ENCODE peak calls at places on chromosomes 1 and 21, in eight cellular contexts. One of them, this sample, is unnamed.

GRCh38 chr1:104765115-104765514 is 1015.4 kb downstream of the AMY1C start:
- DNase-seq in DND-41: no peak
- DNase-seq in type B pancreatic cell: no peak
- DNase-seq in esophagus squamous epithelium: no peak
- DNase-seq in tibial nerve: no peak
- DNase-seq in fibroblast of mammary gland: no peak
- DNase-seq in CD4-positive, alpha-beta T cell: no peak
- DNase-seq in body of pancreas: no peak
- DNase-seq in this sample: no peak

GRCh38 chr1:8025061-8025670 is 943 bp downstream of the ERRFI1 start:
- DNase-seq in DND-41: no peak
- DNase-seq in type B pancreatic cell: no peak
- DNase-seq in esophagus squamous epithelium: no peak
- DNase-seq in tibial nerve: no peak
- DNase-seq in fibroblast of mammary gland: peak; percentile 15
- DNase-seq in CD4-positive, alpha-beta T cell: no peak
- DNase-seq in body of pancreas: no peak
- DNase-seq in this sample: no peak

GRCh38 chr1:240528566-240528965 is 83.4 kb downstream of the GREM2 start:
- DNase-seq in DND-41: no peak
- DNase-seq in type B pancreatic cell: no peak
- DNase-seq in esophagus squamous epithelium: no peak
- DNase-seq in tibial nerve: no peak
- DNase-seq in fibroblast of mammary gland: no peak
- DNase-seq in CD4-positive, alpha-beta T cell: no peak
- DNase-seq in body of pancreas: no peak
- DNase-seq in this sample: no peak

GRCh38 chr1:17665950-17666720 is 89.0 kb upstream of the ACTL8 start:
- DNase-seq in DND-41: no peak
- DNase-seq in type B pancreatic cell: no peak
- DNase-seq in esophagus squamous epithelium: no peak
- DNase-seq in tibial nerve: no peak
- DNase-seq in fibroblast of mammary gland: peak; percentile 44
- DNase-seq in CD4-positive, alpha-beta T cell: no peak
- DNase-seq in body of pancreas: no peak
- DNase-seq in this sample: no peak

GRCh38 chr1:28190996-28191645 is 14.6 kb upstream of the PTAFR start:
- DNase-seq in DND-41: no peak
- DNase-seq in type B pancreatic cell: no peak
- DNase-seq in esophagus squamous epithelium: no peak
- DNase-seq in tibial nerve: no peak
- DNase-seq in fibroblast of mammary gland: no peak
- DNase-seq in CD4-positive, alpha-beta T cell: no peak
- DNase-seq in body of pancreas: no peak
- DNase-seq in this sample: no peak

GRCh38 chr1:217522280-217522679 is 108.6 kb downstream of the GPATCH2 start:
- DNase-seq in DND-41: no peak
- DNase-seq in type B pancreatic cell: no peak
- DNase-seq in esophagus squamous epithelium: no peak
- DNase-seq in tibial nerve: no peak
- DNase-seq in fibroblast of mammary gland: no peak
- DNase-seq in CD4-positive, alpha-beta T cell: no peak
- DNase-seq in body of pancreas: no peak
- DNase-seq in this sample: no peak

GRCh38 chr1:224502459-224503160 is 68.0 kb upstream of the WDR26 start:
- DNase-seq in DND-41: peak; percentile 59
- DNase-seq in type B pancreatic cell: no peak
- DNase-seq in esophagus squamous epithelium: no peak
- DNase-seq in tibial nerve: no peak
- DNase-seq in fibroblast of mammary gland: no peak
- DNase-seq in CD4-positive, alpha-beta T cell: no peak
- DNase-seq in body of pancreas: peak; percentile 60
- DNase-seq in this sample: no peak

GRCh38 chr1:12339861-12340557 is 110.2 kb downstream of the VPS13D start:
- DNase-seq in DND-41: no peak
- DNase-seq in type B pancreatic cell: no peak
- DNase-seq in esophagus squamous epithelium: no peak
- DNase-seq in tibial nerve: no peak
- DNase-seq in fibroblast of mammary gland: no peak
- DNase-seq in CD4-positive, alpha-beta T cell: no peak
- DNase-seq in body of pancreas: no peak
- DNase-seq in this sample: no peak

GRCh38 chr1:244231572-244232315 is 180.7 kb downstream of the ZBTB18 start:
- DNase-seq in DND-41: peak; percentile 75
- DNase-seq in type B pancreatic cell: no peak
- DNase-seq in esophagus squamous epithelium: no peak
- DNase-seq in tibial nerve: no peak
- DNase-seq in fibroblast of mammary gland: peak; percentile 21
- DNase-seq in CD4-positive, alpha-beta T cell: no peak
- DNase-seq in body of pancreas: peak; percentile 78
- DNase-seq in this sample: no peak

GRCh38 chr1:185108324-185108723 is 48.4 kb downstream of the TRMT1L start:
- DNase-seq in DND-41: no peak
- DNase-seq in type B pancreatic cell: no peak
- DNase-seq in esophagus squamous epithelium: no peak
- DNase-seq in tibial nerve: no peak
- DNase-seq in fibroblast of mammary gland: peak; percentile 25
- DNase-seq in CD4-positive, alpha-beta T cell: no peak
- DNase-seq in body of pancreas: no peak
- DNase-seq in this sample: no peak

GRCh38 chr1:93904228-93904627 is 5.0 kb downstream of the GCLM start:
- DNase-seq in DND-41: no peak
- DNase-seq in type B pancreatic cell: no peak
- DNase-seq in esophagus squamous epithelium: no peak
- DNase-seq in tibial nerve: no peak
- DNase-seq in fibroblast of mammary gland: no peak
- DNase-seq in CD4-positive, alpha-beta T cell: no peak
- DNase-seq in body of pancreas: no peak
- DNase-seq in this sample: no peak

GRCh38 chr1:100736766-100737165 is 17.2 kb downstream of the VCAM1 start:
- DNase-seq in DND-41: no peak
- DNase-seq in type B pancreatic cell: no peak
- DNase-seq in esophagus squamous epithelium: no peak
- DNase-seq in tibial nerve: no peak
- DNase-seq in fibroblast of mammary gland: peak; percentile 74
- DNase-seq in CD4-positive, alpha-beta T cell: no peak
- DNase-seq in body of pancreas: no peak
- DNase-seq in this sample: peak; percentile 55

GRCh38 chr1:33150522-33150921 is 31.3 kb downstream of the TRIM62 start:
- DNase-seq in DND-41: no peak
- DNase-seq in type B pancreatic cell: no peak
- DNase-seq in esophagus squamous epithelium: no peak
- DNase-seq in tibial nerve: no peak
- DNase-seq in fibroblast of mammary gland: no peak
- DNase-seq in CD4-positive, alpha-beta T cell: no peak
- DNase-seq in body of pancreas: no peak
- DNase-seq in this sample: no peak

GRCh38 chr21:33968082-33968997 is 52.7 kb upstream of the ATP5PO start:
- DNase-seq in DND-41: no peak
- DNase-seq in type B pancreatic cell: no peak
- DNase-seq in esophagus squamous epithelium: no peak
- DNase-seq in tibial nerve: no peak
- DNase-seq in fibroblast of mammary gland: peak; percentile 78
- DNase-seq in CD4-positive, alpha-beta T cell: no peak
- DNase-seq in body of pancreas: no peak
- DNase-seq in this sample: peak; percentile 53

GRCh38 chr1:84339503-84339902 is 38.0 kb downstream of the SAMD13 start:
- DNase-seq in DND-41: no peak
- DNase-seq in type B pancreatic cell: no peak
- DNase-seq in esophagus squamous epithelium: no peak
- DNase-seq in tibial nerve: no peak
- DNase-seq in fibroblast of mammary gland: peak; percentile 39
- DNase-seq in CD4-positive, alpha-beta T cell: no peak
- DNase-seq in body of pancreas: no peak
- DNase-seq in this sample: no peak

GRCh38 chr1:179253286-179253972 is 24.0 kb upstream of the ABL2 start:
- DNase-seq in DND-41: no peak
- DNase-seq in type B pancreatic cell: no peak
- DNase-seq in esophagus squamous epithelium: no peak
- DNase-seq in tibial nerve: no peak
- DNase-seq in fibroblast of mammary gland: peak; percentile 27
- DNase-seq in CD4-positive, alpha-beta T cell: no peak
- DNase-seq in body of pancreas: no peak
- DNase-seq in this sample: no peak

GRCh38 chr21:14587266-14587665 is 41.2 kb upstream of the SAMSN1 start:
- DNase-seq in DND-41: no peak
- DNase-seq in type B pancreatic cell: no peak
- DNase-seq in esophagus squamous epithelium: no peak
- DNase-seq in tibial nerve: no peak
- DNase-seq in fibroblast of mammary gland: no peak
- DNase-seq in CD4-positive, alpha-beta T cell: no peak
- DNase-seq in body of pancreas: no peak
- DNase-seq in this sample: no peak

GRCh38 chr1:225653463-225654276 is 747 bp upstream of the ENAH start:
- DNase-seq in DND-41: no peak
- DNase-seq in type B pancreatic cell: peak; percentile 78
- DNase-seq in esophagus squamous epithelium: no peak
- DNase-seq in tibial nerve: peak; percentile 54
- DNase-seq in fibroblast of mammary gland: peak; percentile 72
- DNase-seq in CD4-positive, alpha-beta T cell: no peak
- DNase-seq in body of pancreas: peak; percentile 76
- DNase-seq in this sample: no peak
- TF ChIP-seq CTCF in DND-41: no peak
- TF ChIP-seq CTCF in type B pancreatic cell: no peak
- TF ChIP-seq CTCF in esophagus squamous epithelium: no peak
- TF ChIP-seq CTCF in tibial nerve: no peak
- TF ChIP-seq CTCF in fibroblast of mammary gland: no peak
- TF ChIP-seq CTCF in CD4-positive, alpha-beta T cell: no peak
- TF ChIP-seq CTCF in body of pancreas: no peak
- TF ChIP-seq CTCF in this sample: no peak

DNA sequence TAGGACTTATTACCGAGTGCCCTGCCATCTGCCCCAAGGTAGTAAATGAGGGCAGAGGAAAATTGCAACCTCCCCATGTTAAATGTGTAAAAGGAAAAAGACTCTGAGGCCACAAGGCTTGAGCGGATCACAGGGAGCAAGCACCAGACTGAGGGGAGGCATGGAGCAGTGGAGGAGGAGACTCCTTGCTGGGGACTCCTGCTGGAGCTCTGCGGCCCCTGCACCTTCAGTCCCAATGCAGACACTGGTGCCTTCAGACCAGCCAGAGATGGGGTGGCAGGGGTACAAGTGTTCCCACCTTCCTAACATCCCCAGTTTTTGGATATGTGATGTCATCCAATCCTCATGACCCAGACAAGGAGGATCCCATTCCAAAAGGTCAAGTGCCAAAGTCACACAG is 128.4 kb upstream of the NGF start:
- DNase-seq in DND-41: no peak
- DNase-seq in type B pancreatic cell: no peak
- DNase-seq in esophagus squamous epithelium: no peak
- DNase-seq in tibial nerve: no peak
- DNase-seq in fibroblast of mammary gland: no peak
- DNase-seq in CD4-positive, alpha-beta T cell: no peak
- DNase-seq in body of pancreas: no peak
- DNase-seq in this sample: no peak
- TF ChIP-seq CTCF in DND-41: no peak
- TF ChIP-seq CTCF in type B pancreatic cell: peak; percentile 21
- TF ChIP-seq CTCF in esophagus squamous epithelium: no peak
- TF ChIP-seq CTCF in tibial nerve: no peak
- TF ChIP-seq CTCF in fibroblast of mammary gland: peak; percentile 18
- TF ChIP-seq CTCF in CD4-positive, alpha-beta T cell: no peak
- TF ChIP-seq CTCF in body of pancreas: no peak
- TF ChIP-seq CTCF in this sample: peak; percentile 26

GRCh38 chr1:65256860-65257719 is 52.3 kb upstream of the DNAJC6 start:
- DNase-seq in DND-41: no peak
- DNase-seq in type B pancreatic cell: no peak
- DNase-seq in esophagus squamous epithelium: no peak
- DNase-seq in tibial nerve: no peak
- DNase-seq in fibroblast of mammary gland: no peak
- DNase-seq in CD4-positive, alpha-beta T cell: no peak
- DNase-seq in body of pancreas: no peak
- DNase-seq in this sample: no peak

GRCh38 chr1:65250826-65251225 is 58.5 kb upstream of the DNAJC6 start:
- DNase-seq in DND-41: no peak
- DNase-seq in type B pancreatic cell: no peak
- DNase-seq in esophagus squamous epithelium: no peak
- DNase-seq in tibial nerve: no peak
- DNase-seq in fibroblast of mammary gland: no peak
- DNase-seq in CD4-positive, alpha-beta T cell: no peak
- DNase-seq in body of pancreas: no peak
- DNase-seq in this sample: no peak

GRCh38 chr1:65253800-65254319 is 55.5 kb upstream of the DNAJC6 start:
- DNase-seq in DND-41: no peak
- DNase-seq in type B pancreatic cell: no peak
- DNase-seq in esophagus squamous epithelium: no peak
- DNase-seq in tibial nerve: no peak
- DNase-seq in fibroblast of mammary gland: peak; percentile 29
- DNase-seq in CD4-positive, alpha-beta T cell: no peak
- DNase-seq in body of pancreas: no peak
- DNase-seq in this sample: no peak

GRCh38 chr1:65255088-65256050 is 54.0 kb upstream of the DNAJC6 start:
- DNase-seq in DND-41: no peak
- DNase-seq in type B pancreatic cell: no peak
- DNase-seq in esophagus squamous epithelium: no peak
- DNase-seq in tibial nerve: no peak
- DNase-seq in fibroblast of mammary gland: no peak
- DNase-seq in CD4-positive, alpha-beta T cell: no peak
- DNase-seq in body of pancreas: peak; percentile 18
- DNase-seq in this sample: no peak

DNA sequence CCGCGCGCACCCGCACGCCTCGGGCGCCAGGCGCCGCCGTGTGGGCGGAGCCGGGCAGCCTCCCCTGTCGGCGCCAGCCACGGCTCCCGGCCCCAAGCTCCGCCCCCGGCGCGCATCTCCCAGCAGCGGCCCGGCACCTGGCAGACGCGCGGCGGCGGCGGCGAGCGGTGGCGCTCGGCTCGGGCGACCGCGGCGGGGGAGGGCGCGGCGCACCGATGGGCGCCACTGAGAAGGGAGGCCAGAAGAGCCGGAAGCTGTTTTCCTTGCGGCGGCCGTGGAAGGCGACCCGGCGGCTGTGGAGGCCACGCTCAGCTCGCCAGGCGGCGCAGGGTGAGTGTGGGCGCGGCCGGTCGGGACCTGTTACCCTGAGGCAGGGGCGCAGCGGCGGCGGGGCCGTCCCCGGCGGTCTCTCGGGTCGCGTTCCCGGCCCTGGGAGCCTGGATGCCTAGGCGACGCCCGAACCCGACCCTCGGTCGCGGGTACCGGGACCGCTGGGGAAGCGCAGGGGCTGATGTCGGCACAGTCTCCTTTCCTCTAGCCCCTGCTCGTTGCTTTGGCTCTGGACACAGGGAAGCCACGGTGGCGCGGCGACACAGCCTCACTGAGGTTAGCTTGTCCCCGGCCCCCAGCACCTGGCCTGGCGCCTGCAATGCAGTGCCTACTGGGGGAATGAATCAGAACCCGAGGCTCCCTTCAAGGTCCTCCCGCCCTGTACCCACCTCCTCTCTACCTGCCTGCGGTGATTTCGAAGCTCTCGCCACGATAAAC is 54.8 kb upstream of the DNAJC6 start:
- DNase-seq in DND-41: peak; percentile 88
- DNase-seq in type B pancreatic cell: peak; percentile 85
- DNase-seq in esophagus squamous epithelium: no peak
- DNase-seq in tibial nerve: peak; percentile 40
- DNase-seq in fibroblast of mammary gland: peak; percentile 41
- DNase-seq in CD4-positive, alpha-beta T cell: peak; percentile 78
- DNase-seq in body of pancreas: peak; percentile 84
- DNase-seq in this sample: no peak
- TF ChIP-seq CTCF in DND-41: no peak
- TF ChIP-seq CTCF in type B pancreatic cell: peak; percentile 43
- TF ChIP-seq CTCF in esophagus squamous epithelium: no peak
- TF ChIP-seq CTCF in tibial nerve: peak; percentile 9
- TF ChIP-seq CTCF in fibroblast of mammary gland: no peak
- TF ChIP-seq CTCF in CD4-positive, alpha-beta T cell: no peak
- TF ChIP-seq CTCF in body of pancreas: peak; percentile 40
- TF ChIP-seq CTCF in this sample: no peak

GRCh38 chr1:193183019-193183643 is 3.3 kb downstream of the B3GALT2 start:
- DNase-seq in DND-41: no peak
- DNase-seq in type B pancreatic cell: no peak
- DNase-seq in esophagus squamous epithelium: no peak
- DNase-seq in tibial nerve: no peak
- DNase-seq in fibroblast of mammary gland: peak; percentile 67
- DNase-seq in CD4-positive, alpha-beta T cell: no peak
- DNase-seq in body of pancreas: no peak
- DNase-seq in this sample: peak; percentile 38
- TF ChIP-seq CTCF in DND-41: peak; percentile 83
- TF ChIP-seq CTCF in type B pancreatic cell: peak; percentile 94
- TF ChIP-seq CTCF in esophagus squamous epithelium: peak; percentile 55
- TF ChIP-seq CTCF in tibial nerve: peak; percentile 79
- TF ChIP-seq CTCF in fibroblast of mammary gland: peak; percentile 87
- TF ChIP-seq CTCF in CD4-positive, alpha-beta T cell: peak; percentile 97
- TF ChIP-seq CTCF in body of pancreas: peak; percentile 74
- TF ChIP-seq CTCF in this sample: peak; percentile 60

This sample was measured in HFF-Myc.